ENCODE peak calls at places on chromosomes 1 and 21, in five cellular contexts. B is AG04450, E is dorsolateral prefrontal cortex, V is lung, W is upper lobe of right lung. J is an unnamed sample. For H3K27me3, the result is how much of the 10 kb centered on the place peaks cover.

GRCh38 chr1:201495447-201496295 is 11.3 kb downstream of the CSRP1 start:
- DNase-seq in B (no peak), V (peak), W (peak), E (peak), J (no peak)

GRCh38 chr1:28518000-28518744 is 12.3 kb downstream of the RCC1 start:
- DNase-seq in E (peak), V (peak), W (peak), B (peak), J (peak)

GRCh38 chr1:32400876-32401631 is 6.8 kb upstream of the BSDC1 start:
- DNase-seq in E (peak), B (peak), V (peak), W (peak), J (peak)

GRCh38 chr1:25193151-25193742 is 39.1 kb downstream of the SYF2 start:
- DNase-seq in E (no peak), B (no peak), W (no peak), V (no peak), J (no peak)

GRCh38 chr1:218498061-218498938 is 153.2 kb downstream of the TGFB2 start:
- DNase-seq in B (no peak), V (no peak), E (no peak), W (no peak), J (no peak)

GRCh38 chr1:30600706-30601105 is 122.7 kb downstream of the MATN1 start:
- DNase-seq in E (no peak), V (peak), W (no peak), B (no peak), J (no peak)

GRCh38 chr1:23524716-23525401 is 6.2 kb downstream of the E2F2 start:
- DNase-seq in V (no peak), B (no peak), W (no peak), E (no peak), J (peak)

GRCh38 chr1:2001773-2002411 is 1.7 kb downstream of the CFAP74 start:
- DNase-seq in E (no peak), V (peak), W (peak), B (no peak), J (no peak)

GRCh38 chr1:236429715-236430274 is 35.7 kb downstream of the EDARADD start:
- DNase-seq in V (no peak), E (no peak), W (no peak), B (no peak), J (no peak)

GRCh38 chr1:65605621-65606020 is 185.2 kb downstream of the LEPR start:
- DNase-seq in W (no peak), V (no peak), E (no peak), B (no peak), J (no peak)

GRCh38 chr1:206429421-206429820 is 40.9 kb upstream of the IKBKE start:
- DNase-seq in B (no peak), V (no peak), W (no peak), E (no peak), J (no peak)

GRCh38 chr1:39436842-39437241 is 54.6 kb upstream of the BMP8A start:
- DNase-seq in E (no peak), W (no peak), B (no peak), V (no peak), J (no peak)

DNA sequence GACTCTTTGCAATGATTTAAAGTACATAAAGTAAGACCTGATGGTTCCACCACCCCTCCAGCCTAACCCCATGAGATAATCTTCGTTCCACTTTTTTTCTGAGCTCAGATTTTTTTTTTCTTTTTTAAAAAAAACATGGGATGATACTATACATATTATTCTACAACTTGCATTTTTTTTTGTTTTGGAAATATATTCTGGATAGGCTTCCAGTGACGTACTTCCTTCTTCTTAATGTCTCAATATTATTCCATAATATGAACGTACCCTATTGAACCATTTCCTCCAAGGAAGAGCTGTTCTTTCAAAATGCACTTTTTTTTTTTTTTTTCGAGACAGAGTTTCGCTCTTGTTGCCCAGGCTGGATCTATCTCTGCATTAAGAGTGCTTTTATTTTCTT is 1.6 kb downstream of the EDEM3 start:
- DNase-seq in B (no peak), V (no peak), E (no peak), W (no peak), J (no peak)
- H3K27ac ChIP-seq in B (no peak), V (no peak), E (no peak), W (peak), J (no peak)

GRCh38 chr1:97265630-97266029 is 544.0 kb downstream of the PTBP2 start:
- DNase-seq in E (no peak), W (no peak), V (no peak), B (no peak), J (no peak)
- TF ChIP-seq CTCF in E (no peak), W (no peak), V (no peak), B (no peak), J (no peak)

DNA sequence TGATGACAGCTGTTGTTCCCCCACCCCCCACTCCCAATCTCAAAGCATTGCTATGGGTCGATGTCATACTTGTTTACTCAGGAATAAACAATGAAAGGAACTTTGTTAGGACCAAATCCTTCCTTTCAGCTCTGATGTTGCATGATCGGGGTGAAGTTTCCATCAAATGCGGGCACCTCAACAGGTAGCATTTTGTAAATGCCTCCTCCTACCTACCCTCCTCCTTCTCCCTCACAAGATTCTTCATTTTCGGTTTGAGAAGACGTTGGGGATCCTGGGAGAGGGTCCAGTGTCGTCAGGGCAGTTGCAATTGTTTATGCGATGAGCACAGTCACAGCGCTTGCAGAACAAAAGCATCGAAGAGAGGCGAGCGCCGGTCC is 758 bp upstream of the HUNK start:
- DNase-seq in W (no peak), V (no peak), E (no peak), B (no peak), J (no peak)
- H3K27me3 ChIP-seq in W (under half), V (under half), E (under half), B (under half), J (under half)

GRCh38 chr1:6597777-6598131 is 4.9 kb downstream of the KLHL21 start:
- DNase-seq in V (no peak), B (no peak), E (no peak), W (no peak), J (no peak)

GRCh38 chr1:6601049-6601864 is 1.4 kb downstream of the KLHL21 start:
- DNase-seq in E (peak), V (peak), B (peak), W (peak), J (peak)

GRCh38 chr1:6600410-6601048 is 2.1 kb downstream of the KLHL21 start:
- DNase-seq in E (no peak), V (no peak), B (no peak), W (no peak), J (no peak)

GRCh38 chr1:6596886-6597776 is 5.5 kb downstream of the KLHL21 start:
- DNase-seq in B (no peak), W (no peak), V (no peak), E (no peak), J (no peak)

DNA sequence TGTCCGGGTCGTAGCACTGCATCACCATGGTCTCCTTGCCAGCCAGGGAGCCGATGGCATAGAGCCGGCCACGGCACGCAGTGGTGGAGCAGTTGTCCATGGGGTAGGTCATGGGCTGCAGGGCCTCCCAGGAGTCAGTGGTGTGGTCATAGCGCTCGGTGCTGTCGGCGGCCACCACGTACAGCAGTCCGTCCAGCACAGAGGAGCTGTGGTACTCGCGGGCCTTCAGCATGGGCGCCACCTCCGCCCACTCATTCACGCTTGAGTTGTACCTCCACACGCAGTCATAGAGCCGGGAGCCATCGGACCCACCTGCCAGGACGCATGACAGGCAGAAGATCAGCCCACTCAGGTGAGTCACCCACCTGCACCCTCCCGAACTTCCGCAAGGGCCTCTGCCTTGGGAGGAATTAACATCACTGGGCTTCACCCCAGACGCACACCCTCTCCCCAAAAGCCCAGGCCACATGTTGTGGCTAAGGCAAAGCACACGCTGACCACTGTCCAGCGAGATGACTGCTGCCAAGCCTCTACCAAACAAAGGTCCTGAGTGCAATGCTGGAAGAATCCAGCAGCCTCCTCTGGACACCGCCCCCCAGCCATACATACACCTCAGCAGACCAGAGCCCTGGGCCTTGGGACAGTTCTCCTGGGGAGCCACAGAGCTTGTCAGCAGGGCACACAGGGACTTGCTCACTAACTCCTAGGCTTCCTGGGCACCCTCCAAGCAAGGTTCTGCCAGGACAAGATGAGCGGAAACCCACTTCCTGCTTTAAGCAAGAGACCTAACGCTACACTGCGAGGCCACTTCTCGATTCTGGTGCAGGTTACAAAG is 3.3 kb downstream of the KLHL21 start:
- DNase-seq in B (no peak), V (no peak), E (no peak), W (no peak), J (no peak)
- H3K27ac ChIP-seq in B (peak), V (no peak), E (no peak), W (peak), J (no peak)

GRCh38 chr1:70675737-70676156 is 264.7 kb downstream of the CTH start:
- DNase-seq in V (no peak), E (no peak), W (no peak), B (no peak), J (no peak)
- TF ChIP-seq CTCF in V (no peak), E (no peak), W (no peak), B (no peak), J (no peak)

GRCh38 chr1:17912491-17912890 is 157.4 kb downstream of the ACTL8 start:
- DNase-seq in V (no peak), W (peak), E (no peak), B (no peak), J (no peak)
- H3K27me3 ChIP-seq in V (under half), W (under half), E (under half), B (under half), J (under half)

GRCh38 chr1:68376441-68376840 is 73.3 kb downstream of the RPE65 start:
- DNase-seq in B (no peak), W (no peak), E (no peak), V (no peak), J (no peak)

GRCh38 chr1:68373173-68373572 is 76.6 kb downstream of the RPE65 start:
- DNase-seq in B (no peak), W (no peak), E (no peak), V (no peak), J (no peak)

GRCh38 chr1:68375919-68376318 is 73.8 kb downstream of the RPE65 start:
- DNase-seq in E (no peak), V (no peak), W (no peak), B (no peak), J (no peak)

GRCh38 chr1:68370101-68370915 is 79.4 kb downstream of the RPE65 start:
- DNase-seq in B (no peak), V (no peak), E (no peak), W (no peak), J (no peak)

GRCh38 chr1:68372487-68372886 is 77.3 kb downstream of the RPE65 start:
- DNase-seq in W (no peak), E (no peak), B (no peak), V (no peak), J (no peak)
- H3K27ac ChIP-seq in W (no peak), E (no peak), B (no peak), V (no peak), J (no peak)

GRCh38 chr1:88661188-88661587 is 22.9 kb upstream of the PKN2 start:
- DNase-seq in V (no peak), B (no peak), E (no peak), W (no peak), J (no peak)

GRCh38 chr1:88655145-88655544 is 28.9 kb upstream of the PKN2 start:
- DNase-seq in E (no peak), V (no peak), B (no peak), W (no peak), J (no peak)

GRCh38 chr1:88655685-88656299 is 28.3 kb upstream of the PKN2 start:
- DNase-seq in B (no peak), V (no peak), E (no peak), W (no peak), J (no peak)

GRCh38 chr1:88659552-88659951 is 24.5 kb upstream of the PKN2 start:
- DNase-seq in V (no peak), B (no peak), W (no peak), E (no peak), J (no peak)

DNA sequence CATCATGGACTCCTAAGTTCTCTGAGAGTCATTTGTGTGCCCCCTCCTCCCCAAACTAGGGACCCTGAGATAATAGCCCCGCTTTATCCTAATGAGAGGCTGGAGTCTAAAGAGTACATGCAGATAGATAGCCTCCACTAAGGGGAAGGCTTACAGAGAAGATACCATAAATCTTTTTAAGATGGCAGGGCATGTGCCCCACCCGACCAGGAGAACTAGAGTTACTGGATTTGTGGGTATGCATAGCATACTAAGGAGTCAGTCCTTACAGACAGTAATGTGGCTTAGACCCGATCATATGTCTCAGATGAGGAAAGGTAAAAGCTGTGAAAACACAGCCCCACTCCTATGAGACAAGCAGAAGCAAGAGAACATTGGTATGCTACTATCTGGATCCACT is 25.7 kb upstream of the PKN2 start:
- DNase-seq in E (no peak), W (no peak), B (no peak), V (no peak), J (no peak)
- TF ChIP-seq CTCF in E (no peak), W (no peak), B (no peak), V (no peak), J (no peak)

GRCh38 chr1:64517640-64518039 is 47.7 kb downstream of the CACHD1 start:
- DNase-seq in B (no peak), E (no peak), W (no peak), V (no peak), J (no peak)
- H3K27me3 ChIP-seq in B (under half), E (under half), W (under half), V (under half), J (under half)